ENCODE peak calls at places on chromosomes 4 and X, in nine cellular contexts. L is AG08395, P is iPS-NIHi11, V is omental fat pad, C is NCI-H2029 treated with DMSO at 0.1 percent for 48 hours, D is cardiac fibroblast, Q is cerebellar cortex, R is mesenchymal stem cell, I is IMR-90. U is an unnamed sample.
A peak's percentile ranks its signal among the peaks of the same experiment; 100 is the strongest.

GRCh38 chr4:71406459-71406963 is 67.7 kb downstream of the SLC4A4 start:
- DNase-seq in L (peak; percentile 49), P (no peak), V (no peak), C (no peak), D (peak; percentile 41), Q (no peak), R (peak; percentile 56), I (peak; percentile 77), U (no peak)

GRCh38 chrX:104008831-104009230 is 4.7 kb downstream of the H2BW1 start:
- DNase-seq in L (no peak), P (no peak), V (no peak), C (no peak), D (no peak), Q (no peak), R (no peak), I (no peak), U (no peak)

GRCh38 chrX:276588-277171 is 4.5 kb upstream of the PLCXD1 start:
- DNase-seq in L (peak; percentile 75), P (no peak), V (no peak), C (no peak), D (peak; percentile 39), Q (no peak), R (peak; percentile 80), I (peak; percentile 76), U (no peak)

GRCh38 chr4:16626945-16627344 is 271.5 kb downstream of the LDB2 start:
- DNase-seq in L (peak; percentile 95), P (no peak), V (peak; percentile 31), C (no peak), D (peak; percentile 94), Q (no peak), R (peak; percentile 95), I (peak; percentile 98), U (peak; percentile 65)

GRCh38 chr4:108342325-108342986 is 173.7 kb upstream of the LEF1 start:
- DNase-seq in L (no peak), P (no peak), V (no peak), C (no peak), D (no peak), Q (no peak), R (no peak), I (no peak), U (no peak)

GRCh38 chr4:3945511-3946290 is 179.5 kb downstream of the ADRA2C start:
- DNase-seq in L (no peak), P (no peak), V (no peak), C (no peak), D (no peak), Q (no peak), R (no peak), I (no peak), U (no peak)

GRCh38 chr4:147049940-147050852 is 104.5 kb upstream of the TTC29 start:
- DNase-seq in L (peak; percentile 21), P (no peak), V (no peak), C (no peak), D (peak; percentile 83), Q (no peak), R (peak; percentile 20), I (peak; percentile 56), U (no peak)

GRCh38 chr4:112348488-112349158 is 51.5 kb downstream of the ALPK1 start:
- DNase-seq in L (peak; percentile 89), P (peak; percentile 51), V (no peak), C (peak; percentile 83), D (peak; percentile 80), Q (peak; percentile 86), R (peak; percentile 57), I (peak; percentile 84), U (no peak)

GRCh38 chr4:180578175-180578574 is 1665.0 kb upstream of the TENM3 start:
- DNase-seq in L (no peak), P (no peak), V (no peak), C (no peak), D (no peak), Q (no peak), R (no peak), I (no peak), U (no peak)

GRCh38 chrX:10052906-10053625 is 85.9 kb downstream of the CLDN34 start:
- DNase-seq in L (peak; percentile 22), P (no peak), V (no peak), C (no peak), D (peak; percentile 35), Q (no peak), R (no peak), I (no peak), U (no peak)

GRCh38 chrX:74925210-74926088 is at the start of gene NEXMIF:
- DNase-seq in L (peak; percentile 28), P (peak; percentile 26), V (no peak), C (no peak), D (peak; percentile 13), Q (peak; percentile 37), R (peak; percentile 7), I (no peak), U (no peak)

GRCh38 chr4:4763815-4764202 is 95.7 kb upstream of the MSX1 start:
- DNase-seq in L (no peak), P (no peak), V (no peak), C (no peak), D (no peak), Q (no peak), R (peak; percentile 33), I (peak; percentile 6), U (no peak)

GRCh38 chr4:10281996-10282395 is 165.4 kb upstream of the WDR1 start:
- DNase-seq in L (peak; percentile 12), P (no peak), V (no peak), C (no peak), D (no peak), Q (no peak), R (no peak), I (no peak), U (no peak)

GRCh38 chr4:173958445-173958844 is 325.0 kb downstream of the FBXO8 start:
- DNase-seq in L (no peak), P (no peak), V (no peak), C (no peak), D (peak; percentile 39), Q (no peak), R (peak; percentile 70), I (peak; percentile 57), U (no peak)

GRCh38 chr4:158094413-158095110 is 78.3 kb downstream of the GASK1B start:
- DNase-seq in L (no peak), P (peak; percentile 5), V (no peak), C (no peak), D (peak; percentile 45), Q (no peak), R (no peak), I (peak; percentile 71), U (no peak)

GRCh38 chr4:94156816-94157215 is 50.8 kb upstream of the SMARCAD1 start:
- DNase-seq in L (no peak), P (no peak), V (no peak), C (no peak), D (no peak), Q (no peak), R (no peak), I (no peak), U (no peak)

GRCh38 chr4:137226900-137227299 is 305.4 kb downstream of the PCDH18 start:
- DNase-seq in L (no peak), P (no peak), V (no peak), C (peak; percentile 48), D (peak; percentile 23), Q (no peak), R (peak; percentile 8), I (peak; percentile 16), U (no peak)

GRCh38 chr4:82994834-82995233 is 15.8 kb downstream of the LIN54 start:
- DNase-seq in L (no peak), P (no peak), V (no peak), C (no peak), D (no peak), Q (no peak), R (no peak), I (no peak), U (no peak)

GRCh38 chrX:72532371-72532770 is 40.3 kb downstream of the HDAC8 start:
- DNase-seq in L (no peak), P (no peak), V (no peak), C (no peak), D (no peak), Q (no peak), R (peak; percentile 13), I (peak; percentile 16), U (no peak)

GRCh38 chr4:168839758-168840385 is 170.2 kb downstream of the CBR4 start:
- DNase-seq in L (no peak), P (no peak), V (no peak), C (no peak), D (peak; percentile 64), Q (no peak), R (peak; percentile 64), I (no peak), U (no peak)

GRCh38 chrX:53479295-53479694 is 45.1 kb upstream of the HSD17B10 start:
- DNase-seq in L (no peak), P (peak; percentile 33), V (no peak), C (no peak), D (peak; percentile 6), Q (no peak), R (peak; percentile 12), I (peak; percentile 16), U (no peak)

GRCh38 chr4:53716011-53716410 is 124.7 kb upstream of the LNX1 start:
- DNase-seq in L (peak; percentile 35), P (no peak), V (no peak), C (no peak), D (no peak), Q (no peak), R (peak; percentile 35), I (peak; percentile 52), U (no peak)

GRCh38 chr4:68434277-68434676 is 13.0 kb upstream of the TMPRSS11E start:
- DNase-seq in L (no peak), P (no peak), V (no peak), C (no peak), D (no peak), Q (no peak), R (no peak), I (no peak), U (no peak)

GRCh38 chr4:150366487-150366999 is 215.4 kb upstream of the MAB21L2 start:
- DNase-seq in L (no peak), P (peak; percentile 47), V (no peak), C (peak; percentile 92), D (no peak), Q (peak; percentile 34), R (no peak), I (no peak), U (no peak)

GRCh38 chr4:165208741-165209388 is 1.5 kb downstream of the KLHL2 start:
- DNase-seq in L (no peak), P (no peak), V (no peak), C (no peak), D (no peak), Q (peak; percentile 62), R (no peak), I (no peak), U (no peak)

GRCh38 chr4:76279462-76279861 is 27.1 kb upstream of the STBD1 start:
- DNase-seq in L (no peak), P (no peak), V (no peak), C (no peak), D (no peak), Q (no peak), R (no peak), I (no peak), U (no peak)

GRCh38 chr4:122500852-122501501 is 44.5 kb upstream of the IL2 start:
- DNase-seq in L (no peak), P (no peak), V (no peak), C (peak; percentile 59), D (peak; percentile 70), Q (no peak), R (no peak), I (no peak), U (no peak)

GRCh38 chr4:127997534-127998388 is 32.6 kb downstream of the ABHD18 start:
- DNase-seq in L (peak; percentile 12), P (peak; percentile 12), V (no peak), C (no peak), D (peak; percentile 59), Q (peak; percentile 2), R (peak; percentile 46), I (peak; percentile 63), U (no peak)

GRCh38 chr4:64230709-64231310 is 178.4 kb downstream of the TECRL start:
- DNase-seq in L (no peak), P (peak; percentile 14), V (no peak), C (no peak), D (peak; percentile 13), Q (no peak), R (peak; percentile 15), I (peak; percentile 4), U (no peak)